ENCODE peak calls at places on chromosomes 6 and 20, in six cellular contexts. A is OCI-LY7, K is neural progenitor cell, C is SJSA1, R is hepatocyte, L is cardiac muscle cell. H is an unnamed sample.

GRCh38 chr6:73858376-73858775 is 162.4 kb downstream of the CD109 start:
- DNase-seq in A (no peak), K (no peak), C (no peak), R (no peak), L (no peak), H (no peak)

GRCh38 chr6:7106215-7106751 is 1.5 kb upstream of the RREB1 start:
- DNase-seq in A (no peak), K (peak), C (no peak), R (peak), L (peak), H (peak)

GRCh38 chr20:1417273-1417672 is 24.4 kb upstream of the FKBP1A start:
- DNase-seq in A (no peak), K (no peak), C (peak), R (no peak), L (no peak), H (peak)

GRCh38 chr20:11249239-11249638 is 575.4 kb upstream of the JAG1 start:
- DNase-seq in A (no peak), K (no peak), C (no peak), R (no peak), L (no peak), H (no peak)

GRCh38 chr6:97919631-97920030 is 636.6 kb upstream of the MMS22L start:
- DNase-seq in A (no peak), K (no peak), C (no peak), R (no peak), L (peak), H (no peak)

GRCh38 chr20:33803921-33804337 is 7.2 kb upstream of the CHMP4B start:
- DNase-seq in A (no peak), K (no peak), C (no peak), R (no peak), L (no peak), H (peak)

GRCh38 chr6:130376921-130377320 is 11.1 kb downstream of the TMEM200A start:
- DNase-seq in A (no peak), K (no peak), C (no peak), R (no peak), L (no peak), H (no peak)

GRCh38 chr6:157732007-157732406 is 91.0 kb upstream of the SNX9 start:
- DNase-seq in A (no peak), K (no peak), C (no peak), R (no peak), L (no peak), H (no peak)

GRCh38 chr20:53413188-53413631 is 180.4 kb downstream of the ZNF217 start:
- DNase-seq in A (peak), K (peak), C (no peak), R (peak), L (peak), H (no peak)

GRCh38 chr20:63138855-63139341 is 77.0 kb downstream of the YTHDF1 start:
- DNase-seq in A (no peak), K (no peak), C (no peak), R (no peak), L (no peak), H (no peak)

GRCh38 chr20:56653221-56653620 is 24.1 kb downstream of the TFAP2C start:
- DNase-seq in A (no peak), K (no peak), C (no peak), R (no peak), L (no peak), H (no peak)

GRCh38 chr6:42148058-42148457 is 5.6 kb upstream of the C6orf132 start:
- DNase-seq in A (no peak), K (no peak), C (no peak), R (peak), L (no peak), H (peak)
- H3K27ac ChIP-seq in A (no peak), K (no peak), C (no peak), R (peak), L (no peak), H (no peak)

GRCh38 chr6:47535316-47536046 is 57.9 kb downstream of the CD2AP start:
- DNase-seq in A (no peak), K (no peak), C (no peak), R (no peak), L (no peak), H (no peak)
- H3K27ac ChIP-seq in A (no peak), K (no peak), C (no peak), R (no peak), L (no peak), H (no peak)

DNA sequence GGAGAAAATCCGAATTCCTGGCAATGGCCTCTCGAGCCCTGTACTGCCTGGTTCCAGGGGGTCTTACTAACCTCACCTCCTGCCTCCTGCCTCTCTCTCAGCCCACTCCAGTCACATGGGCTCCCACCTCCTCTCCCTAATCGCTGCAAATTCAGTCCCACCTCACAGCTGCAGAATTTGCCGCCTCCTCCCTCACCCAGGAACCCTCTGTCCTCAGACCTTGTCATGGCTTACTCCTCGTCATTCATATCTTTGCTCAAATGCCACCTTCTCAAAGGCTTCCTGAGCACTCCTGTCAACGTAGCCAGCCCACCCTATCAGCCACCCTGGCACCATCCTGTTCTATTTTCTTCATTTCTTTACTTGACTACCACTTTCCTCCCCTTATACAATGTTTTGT is 89.0 kb downstream of the SLC2A10 start:
- DNase-seq in A (no peak), K (no peak), C (no peak), R (no peak), L (no peak), H (no peak)
- H3K27ac ChIP-seq in A (no peak), K (no peak), C (no peak), R (no peak), L (no peak), H (no peak)

GRCh38 chr6:71392286-71392685 is 103.7 kb downstream of the OGFRL1 start:
- DNase-seq in A (no peak), K (no peak), C (no peak), R (no peak), L (no peak), H (no peak)
- H3K27ac ChIP-seq in A (no peak), K (no peak), C (no peak), R (no peak), L (no peak), H (peak)